ENCODE peak calls at places on chromosomes 13 and 19, in four cellular contexts. L is testis, C is ovary, Z is A549. G is an unnamed sample. For H3K4me1, the result is how much of the 10 kb centered on the place peaks cover.

GRCh38 chr19:18046066-18046718 is 38.2 kb downstream of the ARRDC2 start:
- DNase-seq in L (no peak), C (no peak), Z (peak), G (peak)

GRCh38 chr19:35388277-35389054 is 17.6 kb downstream of the GPR42 start:
- DNase-seq in L (no peak), C (no peak), Z (no peak), G (peak)

GRCh38 chr13:44278164-44278563 is 95.5 kb upstream of the SERP2 start:
- DNase-seq in L (no peak), C (no peak), Z (no peak), G (no peak)

GRCh38 chr13:101127741-101128353 is 288.5 kb downstream of the NALCN start:
- DNase-seq in L (peak), C (no peak), Z (peak), G (peak)

GRCh38 chr13:94303644-94304174 is 175.8 kb downstream of the DCT start:
- DNase-seq in L (no peak), C (no peak), Z (no peak), G (no peak)

GRCh38 chr19:46536391-46536790 is 40.7 kb upstream of the PNMA8B start:
- DNase-seq in L (no peak), C (no peak), Z (no peak), G (no peak)

GRCh38 chr19:37763488-37763887 is 15.9 kb downstream of the ZNF573 start:
- DNase-seq in L (no peak), C (no peak), Z (no peak), G (no peak)

GRCh38 chr13:48431431-48431830 is 18.5 kb upstream of the LPAR6 start:
- DNase-seq in L (no peak), C (no peak), Z (no peak), G (peak)

GRCh38 chr13:99843872-99844271 is 127.7 kb downstream of the ZIC5 start:
- DNase-seq in L (no peak), C (no peak), Z (no peak), G (no peak)

GRCh38 chr19:11735375-11735774 is 3.4 kb downstream of the ZNF823 start:
- DNase-seq in L (no peak), C (no peak), Z (no peak), G (peak)

GRCh38 chr19:55156202-55157063 is 1.1 kb downstream of the TNNI3 start:
- DNase-seq in L (peak), C (no peak), Z (peak), G (peak)

GRCh38 chr13:59103004-59103768 is 1060.5 kb downstream of the DIAPH3 start:
- DNase-seq in L (no peak), C (no peak), Z (no peak), G (no peak)

GRCh38 chr19:48859711-48860572 is 8.5 kb downstream of the PLEKHA4 start:
- DNase-seq in L (peak), C (no peak), Z (peak), G (no peak)

GRCh38 chr19:33432408-33433170 is 59.1 kb downstream of the CEBPG start:
- DNase-seq in L (no peak), C (no peak), Z (no peak), G (no peak)

DNA sequence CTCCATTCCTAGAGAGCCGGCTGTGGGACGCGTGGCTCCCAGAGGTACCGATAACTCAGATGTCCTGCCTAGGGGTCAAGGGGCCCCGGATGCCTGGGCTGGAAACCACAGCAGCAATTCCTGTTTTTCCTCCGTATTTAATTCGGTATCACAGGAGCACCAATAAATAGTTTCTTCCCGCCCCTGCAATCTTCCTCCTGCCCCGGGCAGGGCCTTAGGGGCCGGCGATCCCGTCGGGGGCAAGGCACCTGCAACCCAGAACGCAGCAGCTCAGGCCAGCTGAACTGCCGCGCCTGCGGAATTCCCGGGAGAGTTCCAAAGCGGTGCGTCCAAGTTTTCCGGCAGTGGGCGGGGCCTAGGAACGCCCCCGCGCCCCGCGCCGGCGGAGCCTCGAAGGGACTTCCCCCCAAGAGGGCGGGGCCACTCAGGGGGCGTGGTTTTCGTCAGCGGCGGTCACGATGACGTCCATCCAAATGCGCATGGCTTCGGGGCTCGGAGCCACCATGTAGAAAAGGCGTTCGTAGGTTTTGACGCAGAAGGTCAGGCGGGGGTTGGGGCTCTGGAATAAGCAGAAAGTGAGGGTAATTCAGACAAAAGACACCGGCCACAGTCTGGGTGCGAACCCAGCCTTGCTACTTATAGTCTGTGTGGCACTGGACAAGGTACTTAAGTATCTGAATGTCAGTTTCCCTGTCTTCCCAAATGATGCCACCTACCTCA is 9.7 kb upstream of the LYPD3 start:
- DNase-seq in L (peak), C (peak), Z (peak), G (peak)
- H3K4me3 ChIP-seq in L (peak), C (peak), Z (peak), G (peak)

GRCh38 chr19:15656467-15656866 is 15.8 kb downstream of the CYP4F3 start:
- DNase-seq in L (no peak), C (no peak), Z (no peak), G (no peak)
- TF ChIP-seq POLR2A in L (no peak), C (no peak), Z (no peak), G (no peak)

DNA sequence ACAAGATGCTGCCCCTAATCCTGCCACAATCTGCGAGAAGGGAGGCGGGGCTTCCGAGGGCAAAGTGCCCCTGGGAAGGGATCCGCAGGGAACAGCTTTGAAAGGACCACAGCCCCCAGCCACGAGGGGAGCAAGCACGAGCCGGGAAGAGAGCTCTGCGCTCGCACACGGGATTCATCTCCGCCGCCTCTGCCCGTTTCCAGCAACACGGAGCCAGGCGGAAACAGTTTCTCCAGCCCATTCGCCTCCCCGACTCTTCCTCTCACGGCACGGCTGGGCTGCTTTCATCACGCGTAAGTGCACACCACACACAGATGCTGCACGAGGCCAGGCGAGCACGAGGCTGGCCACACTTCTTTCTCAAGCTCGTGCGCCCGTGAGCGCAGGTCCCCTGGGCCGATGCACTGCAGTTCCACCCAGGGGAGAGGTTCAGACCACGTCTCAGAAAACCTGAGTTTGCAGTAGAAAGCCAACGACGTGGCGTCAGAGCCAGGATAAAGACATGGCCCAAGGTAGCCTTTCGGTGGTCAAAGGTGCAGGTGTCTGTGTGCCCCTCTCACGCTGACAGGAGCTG is 33.6 kb downstream of the NAXD start:
- DNase-seq in L (no peak), C (no peak), Z (no peak), G (no peak)
- H3K4me1 ChIP-seq in L (under half), C (under half), Z (under half), G (under half)

GRCh38 chr13:87678353-87678752 is 7.2 kb downstream of the SLITRK5 start:
- DNase-seq in L (no peak), C (no peak), Z (no peak), G (peak)
- H3K4me3 ChIP-seq in L (no peak), C (no peak), Z (peak), G (no peak)

GRCh38 chr19:1066748-1067340 is at the start of gene ARHGAP45:
- DNase-seq in L (no peak), C (no peak), Z (no peak), G (peak)
- TF ChIP-seq POLR2A in L (no peak), C (no peak), Z (no peak), G (no peak)